ENCODE peak calls at places on chromosomes 2 and 18, in ten cellular contexts. Y is D341Med; R is foreskin keratinocyte; P is activated CD8-positive, alpha-beta memory T cell treated with anti-CD3 and anti-CD28 coated beads, Interleukin-2, amount 50 U/mL, for 48 hours; U is ELR; D is posterior cingulate gyrus; T is NCI-H1694 treated with DMSO at 0.1 percent for 48 hours; E is NCI-H345; H is NCI-H2107; K is right atrium auricular region. N is an unnamed sample.

GRCh38 chr2:146898083-146898482 is 946.7 kb upstream of the ACVR2A start:
- DNase-seq in Y (no peak), R (no peak), P (no peak), U (no peak), D (no peak), T (no peak), E (no peak), H (no peak), K (no peak), N (no peak)

GRCh38 chr2:55810621-55811020 is 113.0 kb downstream of the EFEMP1 start:
- DNase-seq in Y (no peak), R (peak), P (no peak), U (peak), D (no peak), T (no peak), E (no peak), H (no peak), K (no peak), N (no peak)

GRCh38 chr2:106963156-106963555 is 77.2 kb upstream of the ST6GAL2 start:
- DNase-seq in Y (no peak), R (no peak), P (no peak), U (no peak), D (no peak), T (no peak), E (no peak), H (no peak), K (no peak), N (no peak)

GRCh38 chr2:96325038-96325883 is at the start of gene ITPRIPL1:
- DNase-seq in Y (peak), R (no peak), P (peak), U (peak), D (no peak), T (no peak), E (no peak), H (no peak), K (no peak), N (peak)

GRCh38 chr2:240212425-240213225 is 72.2 kb upstream of the OTOS start:
- DNase-seq in Y (peak), R (no peak), P (no peak), U (no peak), D (no peak), T (no peak), E (no peak), H (no peak), K (no peak), N (no peak)

GRCh38 chr18:56678836-56679565 is 27.8 kb downstream of the WDR7 start:
- DNase-seq in Y (no peak), R (peak), P (no peak), U (peak), D (no peak), T (no peak), E (no peak), H (no peak), K (no peak), N (no peak)

GRCh38 chr18:75802681-75803080 is 375.2 kb upstream of the SMIM21 start:
- DNase-seq in Y (no peak), R (no peak), P (no peak), U (no peak), D (no peak), T (no peak), E (no peak), H (no peak), K (no peak), N (no peak)

GRCh38 chr2:171042253-171042969 is 113.4 kb downstream of the GORASP2 start:
- DNase-seq in Y (no peak), R (no peak), P (no peak), U (no peak), D (no peak), T (no peak), E (no peak), H (no peak), K (no peak), N (no peak)

GRCh38 chr2:14451312-14451711 is 181.2 kb upstream of the LRATD1 start:
- DNase-seq in Y (no peak), R (no peak), P (no peak), U (peak), D (no peak), T (no peak), E (no peak), H (no peak), K (no peak), N (no peak)

GRCh38 chr2:174485763-174486613 is 841 bp downstream of the GPR155 start:
- DNase-seq in Y (peak), R (peak), P (peak), U (peak), D (no peak), T (peak), E (peak), H (no peak), K (no peak), N (peak)

GRCh38 chr2:11829324-11829946 is 83.0 kb downstream of the LPIN1 start:
- DNase-seq in Y (peak), R (peak), P (peak), U (peak), D (peak), T (peak), E (peak), H (no peak), K (peak), N (peak)

GRCh38 chr2:44136186-44136585 is 32.5 kb upstream of the PPM1B start:
- DNase-seq in Y (no peak), R (peak), P (no peak), U (peak), D (no peak), T (no peak), E (no peak), H (no peak), K (no peak), N (no peak)

GRCh38 chr2:20414806-20415205 is 32.1 kb upstream of the RHOB start:
- DNase-seq in Y (no peak), R (no peak), P (peak), U (no peak), D (no peak), T (no peak), E (no peak), H (no peak), K (peak), N (no peak)

GRCh38 chr2:120715941-120716340 is 19.7 kb upstream of the GLI2 start:
- DNase-seq in Y (no peak), R (peak), P (no peak), U (no peak), D (no peak), T (no peak), E (no peak), H (no peak), K (no peak), N (no peak)

GRCh38 chr2:51734115-51734514 is 702.2 kb upstream of the NRXN1 start:
- DNase-seq in Y (no peak), R (peak), P (no peak), U (no peak), D (no peak), T (no peak), E (no peak), H (no peak), K (no peak), N (no peak)

GRCh38 chr2:54906711-54907110 is 143.5 kb downstream of the RTN4 start:
- DNase-seq in Y (no peak), R (no peak), P (no peak), U (no peak), D (peak), T (peak), E (no peak), H (peak), K (no peak), N (no peak)

GRCh38 chr2:22397847-22398246 is 987.1 kb upstream of the KLHL29 start:
- DNase-seq in Y (no peak), R (no peak), P (no peak), U (no peak), D (no peak), T (no peak), E (no peak), H (no peak), K (no peak), N (no peak)

GRCh38 chr2:128604045-128604444 is 285.4 kb upstream of the HS6ST1 start:
- DNase-seq in Y (no peak), R (no peak), P (peak), U (no peak), D (peak), T (no peak), E (no peak), H (no peak), K (no peak), N (no peak)

GRCh38 chr2:126803422-126803775 is 95.3 kb upstream of the TEX51 start:
- DNase-seq in Y (no peak), R (no peak), P (no peak), U (no peak), D (no peak), T (no peak), E (no peak), H (no peak), K (no peak), N (no peak)

GRCh38 chr18:59821983-59822382 is 77.8 kb upstream of the PMAIP1 start:
- DNase-seq in Y (no peak), R (no peak), P (no peak), U (peak), D (no peak), T (no peak), E (no peak), H (no peak), K (no peak), N (no peak)

GRCh38 chr2:75342504-75343175 is 143.3 kb upstream of the TACR1 start:
- DNase-seq in Y (no peak), R (no peak), P (no peak), U (no peak), D (no peak), T (no peak), E (no peak), H (no peak), K (no peak), N (no peak)

GRCh38 chr2:224904390-224904789 is 137.9 kb downstream of the DOCK10 start:
- DNase-seq in Y (no peak), R (peak), P (no peak), U (peak), D (no peak), T (no peak), E (no peak), H (no peak), K (no peak), N (no peak)

GRCh38 chr2:48693066-48693465 is 62.5 kb downstream of the LHCGR start:
- DNase-seq in Y (no peak), R (no peak), P (no peak), U (no peak), D (no peak), T (no peak), E (no peak), H (no peak), K (no peak), N (no peak)

GRCh38 chr18:44884446-44884845 is 203.8 kb downstream of the SETBP1 start:
- DNase-seq in Y (no peak), R (no peak), P (no peak), U (no peak), D (no peak), T (peak), E (no peak), H (no peak), K (no peak), N (no peak)

GRCh38 chr18:72208920-72209676 is 335.0 kb downstream of the CBLN2 start:
- DNase-seq in Y (no peak), R (no peak), P (no peak), U (no peak), D (no peak), T (no peak), E (no peak), H (no peak), K (no peak), N (no peak)

GRCh38 chr2:131034122-131035051 is 58.9 kb downstream of the FAM168B start:
- DNase-seq in Y (peak), R (peak), P (no peak), U (peak), D (peak), T (no peak), E (peak), H (no peak), K (peak), N (peak)

GRCh38 chr2:238726670-238727584 is 121.0 kb upstream of the TWIST2 start:
- DNase-seq in Y (no peak), R (no peak), P (no peak), U (no peak), D (no peak), T (no peak), E (no peak), H (no peak), K (peak), N (no peak)

GRCh38 chr2:196233033-196233807 is 61.8 kb upstream of the STK17B start:
- DNase-seq in Y (no peak), R (peak), P (no peak), U (peak), D (no peak), T (no peak), E (no peak), H (no peak), K (no peak), N (no peak)

GRCh38 chr18:75551071-75551470 is 123.6 kb upstream of the SMIM21 start:
- DNase-seq in Y (no peak), R (no peak), P (no peak), U (no peak), D (no peak), T (no peak), E (no peak), H (no peak), K (no peak), N (no peak)

GRCh38 chr2:61109291-61109690 is 43.6 kb downstream of the SANBR start:
- DNase-seq in Y (no peak), R (peak), P (no peak), U (no peak), D (no peak), T (no peak), E (no peak), H (peak), K (no peak), N (no peak)

GRCh38 chr2:170505631-170506270 is 209.4 kb upstream of the SP5 start:
- DNase-seq in Y (no peak), R (no peak), P (no peak), U (no peak), D (peak), T (no peak), E (peak), H (no peak), K (peak), N (no peak)

GRCh38 chr2:181581534-181581933 is 75.4 kb downstream of the CERKL start:
- DNase-seq in Y (no peak), R (no peak), P (no peak), U (no peak), D (no peak), T (no peak), E (no peak), H (no peak), K (no peak), N (no peak)

GRCh38 chr2:153595939-153596338 is 117.4 kb upstream of the RPRM start:
- DNase-seq in Y (no peak), R (no peak), P (no peak), U (no peak), D (no peak), T (no peak), E (peak), H (no peak), K (no peak), N (peak)

GRCh38 chr2:235677276-235677788 is 183.5 kb downstream of the AGAP1 start:
- DNase-seq in Y (no peak), R (no peak), P (no peak), U (no peak), D (no peak), T (no peak), E (no peak), H (no peak), K (no peak), N (no peak)